ENCODE peak calls at places on chromosomes 13 and 19, in six cellular contexts. One of them, this sample, is unnamed. For H3K9me3, the result is how much of the 10 kb centered on the place peaks cover.

GRCh38 chr13:95641291-95641811 is 3.2 kb downstream of the DZIP1 start:
- DNase-seq in body of pancreas: peak
- DNase-seq in heart right ventricle: no peak
- DNase-seq in thoracic aorta: no peak
- DNase-seq in ascending aorta: no peak
- DNase-seq in stomach: no peak
- DNase-seq in this sample: no peak

GRCh38 chr13:79589605-79590511 is 108.9 kb downstream of the NDFIP2 start:
- DNase-seq in body of pancreas: no peak
- DNase-seq in heart right ventricle: no peak
- DNase-seq in thoracic aorta: no peak
- DNase-seq in ascending aorta: no peak
- DNase-seq in stomach: no peak
- DNase-seq in this sample: no peak

GRCh38 chr19:19719798-19720197 is 13.1 kb downstream of the ZNF14 start:
- DNase-seq in body of pancreas: no peak
- DNase-seq in heart right ventricle: no peak
- DNase-seq in thoracic aorta: no peak
- DNase-seq in ascending aorta: no peak
- DNase-seq in stomach: no peak
- DNase-seq in this sample: no peak

GRCh38 chr19:4909172-4909896 is at the start of gene UHRF1:
- DNase-seq in body of pancreas: no peak
- DNase-seq in heart right ventricle: no peak
- DNase-seq in thoracic aorta: no peak
- DNase-seq in ascending aorta: no peak
- DNase-seq in stomach: no peak
- DNase-seq in this sample: peak

GRCh38 chr13:97276862-97277269 is 54.7 kb downstream of the MBNL2 start:
- DNase-seq in body of pancreas: no peak
- DNase-seq in heart right ventricle: no peak
- DNase-seq in thoracic aorta: no peak
- DNase-seq in ascending aorta: no peak
- DNase-seq in stomach: no peak
- DNase-seq in this sample: no peak

GRCh38 chr13:69580255-69580654 is 527.4 kb upstream of the ATXN8OS start:
- DNase-seq in body of pancreas: no peak
- DNase-seq in heart right ventricle: no peak
- DNase-seq in thoracic aorta: no peak
- DNase-seq in ascending aorta: no peak
- DNase-seq in stomach: no peak
- DNase-seq in this sample: no peak

GRCh38 chr19:14113762-14114414 is 3.7 kb downstream of the PRKACA start:
- DNase-seq in body of pancreas: no peak
- DNase-seq in heart right ventricle: no peak
- DNase-seq in thoracic aorta: no peak
- DNase-seq in ascending aorta: no peak
- DNase-seq in stomach: no peak
- DNase-seq in this sample: peak

GRCh38 chr19:30202060-30202600 is 170.1 kb upstream of the ZNF536 start:
- DNase-seq in body of pancreas: no peak
- DNase-seq in heart right ventricle: no peak
- DNase-seq in thoracic aorta: no peak
- DNase-seq in ascending aorta: no peak
- DNase-seq in stomach: no peak
- DNase-seq in this sample: no peak

GRCh38 chr19:39212377-39212742 is 8.3 kb upstream of the SYCN start:
- DNase-seq in body of pancreas: peak
- DNase-seq in heart right ventricle: no peak
- DNase-seq in thoracic aorta: no peak
- DNase-seq in ascending aorta: no peak
- DNase-seq in stomach: peak
- DNase-seq in this sample: peak

GRCh38 chr19:36931684-36932083 is 15.6 kb downstream of the ZNF568 start:
- DNase-seq in body of pancreas: no peak
- DNase-seq in heart right ventricle: no peak
- DNase-seq in thoracic aorta: no peak
- DNase-seq in ascending aorta: no peak
- DNase-seq in stomach: no peak
- DNase-seq in this sample: no peak
- H3K9me3 ChIP-seq in body of pancreas: under half
- H3K9me3 ChIP-seq in heart right ventricle: half or more
- H3K9me3 ChIP-seq in thoracic aorta: half or more
- H3K9me3 ChIP-seq in ascending aorta: half or more
- H3K9me3 ChIP-seq in stomach: half or more
- H3K9me3 ChIP-seq in this sample: under half

DNA sequence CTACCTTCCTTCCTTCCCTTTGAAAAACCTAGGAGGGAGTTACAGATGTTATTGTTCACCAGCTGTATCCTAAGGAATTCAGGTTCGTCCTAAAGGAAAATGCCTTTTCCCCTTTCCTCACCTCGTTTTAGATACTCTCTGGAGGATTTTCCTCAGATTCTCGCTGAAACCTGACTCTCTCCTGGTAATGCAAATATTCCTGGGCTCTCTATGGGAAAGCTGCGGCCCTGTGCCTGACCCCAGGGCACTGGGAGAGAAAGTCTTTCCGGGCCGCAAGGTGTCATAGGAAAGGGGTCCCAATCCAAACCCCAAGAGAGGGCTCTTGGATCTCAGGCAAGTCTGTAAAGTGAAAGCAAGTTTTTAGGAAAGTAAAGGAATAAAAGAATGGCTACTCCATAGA is 13.1 kb upstream of the OR1M1 start:
- DNase-seq in body of pancreas: no peak
- DNase-seq in heart right ventricle: no peak
- DNase-seq in thoracic aorta: no peak
- DNase-seq in ascending aorta: no peak
- DNase-seq in stomach: no peak
- DNase-seq in this sample: no peak
- TF ChIP-seq CTCF in body of pancreas: no peak
- TF ChIP-seq CTCF in heart right ventricle: no peak
- TF ChIP-seq CTCF in thoracic aorta: no peak
- TF ChIP-seq CTCF in ascending aorta: no peak
- TF ChIP-seq CTCF in stomach: no peak
- TF ChIP-seq CTCF in this sample: no peak

GRCh38 chr19:55546822-55547614 is 1.7 kb upstream of the SBK3 start:
- DNase-seq in body of pancreas: peak
- DNase-seq in heart right ventricle: peak
- DNase-seq in thoracic aorta: peak
- DNase-seq in ascending aorta: peak
- DNase-seq in stomach: peak
- DNase-seq in this sample: no peak
- H3K4me3 ChIP-seq in body of pancreas: no peak
- H3K4me3 ChIP-seq in heart right ventricle: peak
- H3K4me3 ChIP-seq in thoracic aorta: peak
- H3K4me3 ChIP-seq in ascending aorta: no peak
- H3K4me3 ChIP-seq in stomach: no peak
- H3K4me3 ChIP-seq in this sample: no peak

GRCh38 chr19:52069653-52070052 is 21.0 kb upstream of the ZNF432 start:
- DNase-seq in body of pancreas: no peak
- DNase-seq in heart right ventricle: no peak
- DNase-seq in thoracic aorta: no peak
- DNase-seq in ascending aorta: no peak
- DNase-seq in stomach: no peak
- DNase-seq in this sample: no peak

GRCh38 chr19:52066258-52066866 is 17.7 kb upstream of the ZNF432 start:
- DNase-seq in body of pancreas: no peak
- DNase-seq in heart right ventricle: no peak
- DNase-seq in thoracic aorta: no peak
- DNase-seq in ascending aorta: no peak
- DNase-seq in stomach: no peak
- DNase-seq in this sample: no peak

GRCh38 chr19:52070496-52070895 is 21.9 kb upstream of the ZNF432 start:
- DNase-seq in body of pancreas: no peak
- DNase-seq in heart right ventricle: no peak
- DNase-seq in thoracic aorta: no peak
- DNase-seq in ascending aorta: no peak
- DNase-seq in stomach: no peak
- DNase-seq in this sample: no peak

DNA sequence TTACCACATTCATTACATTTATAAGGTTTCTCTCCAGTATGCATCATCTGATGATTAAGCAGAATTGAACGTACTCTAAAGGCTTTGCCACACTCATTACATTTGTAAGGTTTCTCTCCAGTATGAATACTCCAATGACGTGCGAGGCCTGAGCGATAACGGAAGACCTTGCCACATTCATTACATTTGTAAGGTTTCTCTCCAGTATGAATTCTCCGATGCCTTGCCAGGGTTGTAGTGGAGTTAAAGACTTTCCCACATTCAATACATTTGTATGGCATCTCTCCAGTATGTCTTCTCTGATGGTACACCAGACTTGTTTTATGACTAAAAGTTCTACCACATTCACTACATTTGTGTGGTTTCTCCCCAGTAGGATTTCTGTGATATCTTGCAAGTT is 16.8 kb upstream of the ZNF432 start:
- DNase-seq in body of pancreas: no peak
- DNase-seq in heart right ventricle: no peak
- DNase-seq in thoracic aorta: no peak
- DNase-seq in ascending aorta: no peak
- DNase-seq in stomach: no peak
- DNase-seq in this sample: no peak
- H3K9me3 ChIP-seq in body of pancreas: half or more
- H3K9me3 ChIP-seq in heart right ventricle: half or more
- H3K9me3 ChIP-seq in thoracic aorta: half or more
- H3K9me3 ChIP-seq in ascending aorta: half or more
- H3K9me3 ChIP-seq in stomach: half or more
- H3K9me3 ChIP-seq in this sample: half or more